ENCODE peak calls at places on chromosome 10, in eight cellular contexts. T is right lobe of liver, G is cerebellum, P is hippocampal formation, X is NCI-H1105 treated with DMSO at 0.1 percent for 48 hours, W is lower leg skin, D is upper lobe of right lung, Y is heart right ventricle. O is an unnamed sample.

GRCh38 chr10:64430690-64431323 is 909.6 kb downstream of the REEP3 start:
- DNase-seq in T (no peak), G (no peak), P (peak), X (no peak), W (no peak), D (no peak), Y (no peak), O (no peak)

GRCh38 chr10:69398466-69398865 is 18.3 kb downstream of the TACR2 start:
- DNase-seq in T (no peak), G (no peak), P (no peak), X (no peak), W (no peak), D (no peak), Y (no peak), O (no peak)

GRCh38 chr10:118926903-118927302 is 102.6 kb upstream of the NANOS1 start:
- DNase-seq in T (no peak), G (no peak), P (no peak), X (no peak), W (no peak), D (no peak), Y (no peak), O (no peak)

GRCh38 chr10:122362621-122363020 is 11.9 kb upstream of the PLEKHA1 start:
- DNase-seq in T (no peak), G (no peak), P (no peak), X (no peak), W (no peak), D (no peak), Y (no peak), O (no peak)

GRCh38 chr10:110446954-110447608 is 50.6 kb upstream of the DUSP5 start:
- DNase-seq in T (no peak), G (peak), P (no peak), X (no peak), W (no peak), D (peak), Y (no peak), O (no peak)

GRCh38 chr10:91378061-91378460 is 32.1 kb upstream of the HECTD2 start:
- DNase-seq in T (no peak), G (no peak), P (no peak), X (peak), W (no peak), D (no peak), Y (no peak), O (no peak)

GRCh38 chr10:77837248-77837924 is 89.2 kb downstream of the DLG5 start:
- DNase-seq in T (no peak), G (peak), P (no peak), X (no peak), W (no peak), D (no peak), Y (no peak), O (no peak)

GRCh38 chr10:32731527-32731926 is 226.5 kb downstream of the ITGB1 start:
- DNase-seq in T (no peak), G (no peak), P (no peak), X (no peak), W (no peak), D (no peak), Y (no peak), O (no peak)

GRCh38 chr10:104329754-104330153 is 8.5 kb downstream of the ITPRIP start:
- DNase-seq in T (no peak), G (no peak), P (no peak), X (no peak), W (no peak), D (no peak), Y (no peak), O (no peak)

GRCh38 chr10:71795248-71795647 is 21.9 kb upstream of the VSIR start:
- DNase-seq in T (no peak), G (no peak), P (no peak), X (no peak), W (no peak), D (no peak), Y (no peak), O (no peak)

GRCh38 chr10:125624800-125625199 is 58.2 kb downstream of the TEX36 start:
- DNase-seq in T (no peak), G (no peak), P (no peak), X (no peak), W (no peak), D (no peak), Y (no peak), O (peak)

GRCh38 chr10:132547421-132547861 is 9.9 kb downstream of the INPP5A start:
- DNase-seq in T (no peak), G (no peak), P (no peak), X (no peak), W (no peak), D (no peak), Y (no peak), O (peak)

GRCh38 chr10:75437693-75438092 is 6.3 kb downstream of the LRMDA start:
- DNase-seq in T (no peak), G (no peak), P (no peak), X (no peak), W (no peak), D (no peak), Y (no peak), O (no peak)

GRCh38 chr10:51386248-51386885 is 312.1 kb downstream of the PRKG1 start:
- DNase-seq in T (no peak), G (no peak), P (no peak), X (no peak), W (no peak), D (no peak), Y (no peak), O (no peak)

GRCh38 chr10:60098676-60099601 is 192.6 kb upstream of the CCDC6 start:
- DNase-seq in T (no peak), G (no peak), P (no peak), X (no peak), W (no peak), D (no peak), Y (no peak), O (no peak)

GRCh38 chr10:3955954-3956617 is 171.1 kb upstream of the KLF6 start:
- DNase-seq in T (no peak), G (no peak), P (no peak), X (no peak), W (no peak), D (no peak), Y (no peak), O (no peak)

GRCh38 chr10:35341521-35341920 is 5.2 kb downstream of the CCNY start:
- DNase-seq in T (no peak), G (no peak), P (no peak), X (no peak), W (no peak), D (no peak), Y (no peak), O (no peak)

GRCh38 chr10:103712898-103713498 is 142.4 kb downstream of the SH3PXD2A start:
- DNase-seq in T (peak), G (peak), P (peak), X (peak), W (peak), D (no peak), Y (peak), O (peak)

GRCh38 chr10:19816420-19817250 is at the start of gene PLXDC2:
- DNase-seq in T (peak), G (no peak), P (peak), X (peak), W (peak), D (peak), Y (peak), O (no peak)

O was measured in pancreas.